ENCODE peak calls at places on chromosomes 11 and 22, in six cellular contexts. W, C, L, Q, E and K are unnamed samples.

GRCh38 chr11:74681686-74682651 is 49.3 kb downstream of the CHRDL2 start:
- DNase-seq in W (no peak), C (peak; percentile 80), E (no peak), Q (no peak), L (peak; percentile 40), K (no peak)

GRCh38 chr11:18802381-18803257 is 11.0 kb upstream of the PTPN5 start:
- DNase-seq in C (peak; percentile 22), L (peak; percentile 71), Q (peak; percentile 15), E (peak; percentile 53), W (peak; percentile 77), K (peak; percentile 9)

GRCh38 chr22:30079952-30080533 is at the start of gene HORMAD2:
- DNase-seq in C (no peak), Q (no peak), L (no peak), W (no peak), E (no peak), K (no peak)

GRCh38 chr11:36409152-36409713 is 100.8 kb downstream of the TRAF6 start:
- DNase-seq in C (no peak), Q (no peak), W (no peak), E (no peak), L (peak; percentile 46), K (no peak)

GRCh38 chr22:34113381-34113780 is 193.1 kb upstream of the LARGE1 start:
- DNase-seq in E (no peak), C (no peak), W (no peak), L (no peak), Q (no peak), K (no peak)

GRCh38 chr11:1120532-1121342 is 37.0 kb upstream of the MUC5AC start:
- DNase-seq in E (peak; percentile 39), W (no peak), C (no peak), Q (no peak), L (no peak), K (no peak)

GRCh38 chr22:50086526-50086925 is 1.3 kb upstream of the MLC1 start:
- DNase-seq in W (no peak), C (no peak), Q (no peak), E (no peak), L (peak; percentile 74), K (no peak)

GRCh38 chr11:76863196-76863777 is 2.6 kb downstream of the ACER3 start:
- DNase-seq in Q (no peak), E (no peak), L (no peak), W (no peak), C (no peak), K (no peak)

GRCh38 chr11:100640646-100641045 is 46.4 kb upstream of the ARHGAP42 start:
- DNase-seq in E (no peak), L (peak; percentile 30), Q (no peak), C (no peak), W (no peak), K (no peak)

GRCh38 chr22:19896665-19897355 is 42.1 kb upstream of the GNB1L start:
- DNase-seq in W (no peak), L (no peak), C (no peak), E (no peak), Q (no peak), K (no peak)

GRCh38 chr11:130179396-130180306 is 20.1 kb downstream of the ST14 start:
- DNase-seq in E (peak; percentile 3), Q (no peak), C (peak; percentile 77), L (no peak), W (no peak), K (no peak)

GRCh38 chr11:125670131-125670530 is 10.5 kb downstream of the ACRV1 start:
- DNase-seq in Q (no peak), L (no peak), C (no peak), W (no peak), E (no peak), K (no peak)

GRCh38 chr11:47180006-47180787 is 3.5 kb upstream of the ARFGAP2 start:
- DNase-seq in E (no peak), W (no peak), Q (no peak), L (no peak), C (no peak), K (no peak)

GRCh38 chr22:25540128-25540790 is 24.2 kb upstream of the GRK3 start:
- DNase-seq in C (no peak), L (no peak), W (no peak), Q (no peak), E (no peak), K (no peak)

GRCh38 chr11:112225753-112226061 is 521 bp upstream of the PTS start:
- DNase-seq in L (peak; percentile 71), W (no peak), E (no peak), Q (no peak), C (no peak), K (peak; percentile 79)

GRCh38 chr22:48098243-48098935 is 1335.9 kb downstream of the TBC1D22A start:
- DNase-seq in Q (no peak), E (peak; percentile 66), W (peak; percentile 93), C (no peak), L (no peak), K (no peak)

GRCh38 chr11:68146704-68147474 is 25.7 kb upstream of the CHKA start:
- DNase-seq in E (no peak), Q (peak; percentile 33), L (peak; percentile 50), C (peak; percentile 81), W (no peak), K (peak; percentile 64)

GRCh38 chr22:48488611-48489456 is 1338.8 kb downstream of the BRD1 start:
- DNase-seq in W (no peak), L (no peak), E (no peak), Q (peak; percentile 46), C (no peak), K (no peak)

GRCh38 chr11:76203937-76204336 is 2.4 kb downstream of the WNT11 start:
- DNase-seq in W (no peak), E (no peak), C (no peak), Q (no peak), L (no peak), K (no peak)

GRCh38 chr11:117194267-117194666 is 4.9 kb upstream of the TAGLN start:
- DNase-seq in L (no peak), C (no peak), Q (no peak), E (no peak), W (peak; percentile 17), K (no peak)

GRCh38 chr22:29073618-29074275 is 912 bp downstream of the KREMEN1 start:
- DNase-seq in C (peak; percentile 57), E (no peak), W (no peak), Q (no peak), L (no peak), K (no peak)

GRCh38 chr11:65488273-65489058 is 10.4 kb upstream of the MALAT1 start:
- DNase-seq in C (no peak), E (no peak), W (peak; percentile 64), L (peak; percentile 71), Q (peak; percentile 82), K (no peak)

GRCh38 chr11:74004694-74005615 is 3.9 kb downstream of the UCP3 start:
- DNase-seq in C (no peak), Q (no peak), L (no peak), E (peak; percentile 93), W (no peak), K (no peak)

GRCh38 chr11:131311746-131312145 is 58.7 kb upstream of the NTM start:
- DNase-seq in W (no peak), L (no peak), C (no peak), Q (no peak), E (no peak), K (no peak)

GRCh38 chr11:17682848-17683247 is 36.5 kb upstream of the MYOD1 start:
- DNase-seq in C (no peak), E (no peak), Q (no peak), L (no peak), W (no peak), K (no peak)

GRCh38 chr22:46108564-46109473 is 41.5 kb upstream of the PPARA start:
- DNase-seq in W (peak; percentile 68), L (peak; percentile 23), Q (peak; percentile 33), C (peak; percentile 80), E (no peak), K (no peak)
- H3K36me3 ChIP-seq in W (no peaks in the 10 kb centered on the region), L (peaks cover 70% of the 10 kb centered on the region), Q (peaks cover 100% of the 10 kb centered on the region), C (peaks cover 30% of the 10 kb centered on the region), E (no peaks in the 10 kb centered on the region), K (peaks cover 96% of the 10 kb centered on the region)

DNA sequence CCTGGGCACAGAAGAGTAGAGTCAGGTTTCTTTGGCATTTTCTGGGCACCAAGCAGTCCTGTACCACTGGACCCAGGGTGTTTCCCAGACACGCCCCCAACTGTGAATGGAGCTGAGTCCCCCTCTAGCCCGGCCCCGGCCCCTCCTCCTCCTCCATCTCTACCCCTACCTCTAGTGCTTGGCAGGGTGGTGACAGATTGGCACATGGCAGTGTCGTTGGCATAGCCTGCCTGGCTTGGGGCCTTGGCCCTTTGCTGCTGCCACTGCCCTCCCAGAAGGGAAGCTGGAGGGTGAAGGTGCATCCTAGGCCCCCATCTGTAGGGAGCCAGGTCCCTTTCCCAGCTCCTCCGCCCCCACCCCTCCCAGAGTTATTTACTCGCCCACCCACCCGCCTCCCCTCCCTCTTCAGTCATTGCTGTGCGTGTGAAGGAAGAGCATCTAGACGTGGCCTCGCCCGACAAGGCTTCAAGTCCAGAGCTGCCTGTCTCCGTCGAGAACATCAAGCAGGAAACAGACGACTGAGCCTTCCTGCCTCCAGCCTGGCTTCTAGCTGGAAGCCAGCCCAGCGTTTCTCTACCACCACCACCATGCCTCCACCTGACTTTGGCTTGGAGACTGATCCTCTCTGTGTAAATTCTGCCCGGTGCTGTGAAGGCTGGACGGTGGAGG is 10.9 kb downstream of the CHADL start:
- DNase-seq in Q (no peak), C (no peak), W (no peak), E (no peak), L (no peak), K (no peak)
- H3K36me3 ChIP-seq in Q (peaks cover 33% of the 10 kb centered on the region), C (peaks cover 9% of the 10 kb centered on the region), W (no peaks in the 10 kb centered on the region), E (peaks cover 3% of the 10 kb centered on the region), L (peaks cover 40% of the 10 kb centered on the region), K (peaks cover 8% of the 10 kb centered on the region)

DNA sequence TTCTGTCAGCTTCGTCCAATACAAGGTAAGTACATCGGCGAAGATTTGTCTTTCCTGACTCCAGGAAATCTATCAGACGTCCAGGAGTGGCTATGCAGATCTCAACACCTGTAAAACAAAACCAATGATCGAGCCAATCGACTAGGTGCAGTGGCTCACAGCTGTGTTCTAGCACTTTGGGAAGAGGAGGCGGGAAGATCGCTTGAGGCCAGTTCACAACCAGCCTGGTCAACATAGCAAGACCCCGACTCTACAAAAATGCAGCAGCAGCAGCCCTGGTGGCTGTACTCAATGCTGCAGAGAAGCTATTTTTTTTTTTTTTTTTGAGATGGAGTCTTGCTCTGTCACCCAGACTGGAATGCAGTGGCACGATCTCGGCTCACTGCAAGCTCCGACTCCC is 11.2 kb downstream of the DDX17 start:
- DNase-seq in W (no peak), C (no peak), Q (no peak), L (no peak), E (no peak), K (no peak)
- H3K36me3 ChIP-seq in W (peaks cover 89% of the 10 kb centered on the region), C (peaks cover 76% of the 10 kb centered on the region), Q (peaks cover 99% of the 10 kb centered on the region), L (peaks cover 73% of the 10 kb centered on the region), E (peaks cover 92% of the 10 kb centered on the region), K (peaks cover 98% of the 10 kb centered on the region)

DNA sequence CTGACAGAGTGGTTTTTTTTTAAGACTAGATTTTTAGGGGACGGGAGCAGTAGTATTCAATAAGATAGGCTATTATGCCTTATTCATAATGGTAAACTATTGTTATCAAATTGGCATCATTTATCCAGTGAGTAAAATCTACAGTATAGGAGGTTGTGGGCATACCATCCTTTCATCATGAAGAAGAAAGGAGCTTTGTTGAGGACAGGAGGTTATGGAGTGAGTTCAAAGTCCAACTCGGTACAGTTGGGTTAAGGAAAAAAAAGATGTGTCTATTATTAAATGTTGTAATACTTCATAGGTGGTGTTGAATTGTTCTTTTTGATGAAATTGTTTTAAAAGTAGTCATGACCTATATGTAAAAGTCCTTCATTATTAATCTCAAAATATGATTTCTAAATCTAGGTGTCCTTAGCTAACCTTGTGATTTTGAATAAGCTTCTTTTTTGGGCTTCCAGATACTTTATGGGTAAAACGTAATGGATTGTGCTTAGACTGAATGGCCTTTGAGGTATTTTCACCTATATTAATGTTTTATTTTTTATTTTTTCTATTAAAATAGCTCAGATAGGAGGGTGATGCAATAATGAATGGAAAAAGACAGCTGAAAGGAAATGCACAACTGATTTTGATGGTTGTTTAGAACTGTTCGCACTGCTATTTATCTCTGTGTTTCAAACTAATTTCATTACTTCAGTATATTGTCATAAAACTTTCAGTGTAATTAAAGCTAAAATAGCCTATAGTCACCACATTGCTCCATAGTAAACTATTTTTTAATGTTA is 15.3 kb upstream of the CNTF start:
- DNase-seq in W (no peak), L (no peak), E (no peak), Q (no peak), C (no peak), K (no peak)
- H3K36me3 ChIP-seq in W (peaks cover 29% of the 10 kb centered on the region), L (peaks cover 11% of the 10 kb centered on the region), E (peaks cover 24% of the 10 kb centered on the region), Q (peaks cover 26% of the 10 kb centered on the region), C (peaks cover 9% of the 10 kb centered on the region), K (peaks cover 30% of the 10 kb centered on the region)